ENCODE peak calls at places on chromosomes 12 and 14, in ten cellular contexts. One of them, this sample, is unnamed.

GRCh38 chr12:41981758-41982157 is 162.9 kb downstream of the GXYLT1 start:
- DNase-seq in omental fat pad: no peak
- DNase-seq in mesothelial cell of epicardium: no peak
- DNase-seq in NCI-H774: no peak
- DNase-seq in left ventricle myocardium superior: no peak
- DNase-seq in AG10803: no peak
- DNase-seq in stimulated activated effector memory CD8-positive, alpha-beta T cell treated with anti-CD3 and anti-CD28 coated beads, Interleukin-12 subunit alpha, Interleukin-12 subunit beta, amount 100 ng/mL, for 72 hours: no peak
- DNase-seq in adipocyte: peak
- DNase-seq in astrocyte of the cerebellum: no peak
- DNase-seq in activated CD8-positive, alpha-beta memory T cell treated with anti-CD3 and anti-CD28 coated beads for 24 hours: no peak
- DNase-seq in this sample: no peak

GRCh38 chr12:17588968-17589367 is 501.0 kb downstream of the RERGL start:
- DNase-seq in omental fat pad: no peak
- DNase-seq in mesothelial cell of epicardium: no peak
- DNase-seq in NCI-H774: no peak
- DNase-seq in left ventricle myocardium superior: no peak
- DNase-seq in AG10803: no peak
- DNase-seq in stimulated activated effector memory CD8-positive, alpha-beta T cell treated with anti-CD3 and anti-CD28 coated beads, Interleukin-12 subunit alpha, Interleukin-12 subunit beta, amount 100 ng/mL, for 72 hours: no peak
- DNase-seq in adipocyte: no peak
- DNase-seq in astrocyte of the cerebellum: no peak
- DNase-seq in activated CD8-positive, alpha-beta memory T cell treated with anti-CD3 and anti-CD28 coated beads for 24 hours: no peak
- DNase-seq in this sample: peak

GRCh38 chr12:11621797-11622423 is 27.6 kb upstream of the ETV6 start:
- DNase-seq in omental fat pad: no peak
- DNase-seq in mesothelial cell of epicardium: no peak
- DNase-seq in NCI-H774: no peak
- DNase-seq in left ventricle myocardium superior: no peak
- DNase-seq in AG10803: no peak
- DNase-seq in stimulated activated effector memory CD8-positive, alpha-beta T cell treated with anti-CD3 and anti-CD28 coated beads, Interleukin-12 subunit alpha, Interleukin-12 subunit beta, amount 100 ng/mL, for 72 hours: no peak
- DNase-seq in adipocyte: no peak
- DNase-seq in astrocyte of the cerebellum: no peak
- DNase-seq in activated CD8-positive, alpha-beta memory T cell treated with anti-CD3 and anti-CD28 coated beads for 24 hours: no peak
- DNase-seq in this sample: no peak

GRCh38 chr14:71533800-71534199 is 398.4 kb upstream of the RGS6 start:
- DNase-seq in omental fat pad: no peak
- DNase-seq in mesothelial cell of epicardium: no peak
- DNase-seq in NCI-H774: no peak
- DNase-seq in left ventricle myocardium superior: no peak
- DNase-seq in AG10803: no peak
- DNase-seq in stimulated activated effector memory CD8-positive, alpha-beta T cell treated with anti-CD3 and anti-CD28 coated beads, Interleukin-12 subunit alpha, Interleukin-12 subunit beta, amount 100 ng/mL, for 72 hours: no peak
- DNase-seq in adipocyte: no peak
- DNase-seq in astrocyte of the cerebellum: no peak
- DNase-seq in activated CD8-positive, alpha-beta memory T cell treated with anti-CD3 and anti-CD28 coated beads for 24 hours: no peak
- DNase-seq in this sample: no peak

GRCh38 chr12:113512568-113512967 is 40.9 kb upstream of the LHX5 start:
- DNase-seq in omental fat pad: no peak
- DNase-seq in mesothelial cell of epicardium: no peak
- DNase-seq in NCI-H774: no peak
- DNase-seq in left ventricle myocardium superior: no peak
- DNase-seq in AG10803: no peak
- DNase-seq in stimulated activated effector memory CD8-positive, alpha-beta T cell treated with anti-CD3 and anti-CD28 coated beads, Interleukin-12 subunit alpha, Interleukin-12 subunit beta, amount 100 ng/mL, for 72 hours: no peak
- DNase-seq in adipocyte: no peak
- DNase-seq in astrocyte of the cerebellum: no peak
- DNase-seq in activated CD8-positive, alpha-beta memory T cell treated with anti-CD3 and anti-CD28 coated beads for 24 hours: no peak
- DNase-seq in this sample: no peak

GRCh38 chr14:92719890-92720323 is 28.5 kb downstream of the LGMN start:
- DNase-seq in omental fat pad: no peak
- DNase-seq in mesothelial cell of epicardium: no peak
- DNase-seq in NCI-H774: peak
- DNase-seq in left ventricle myocardium superior: no peak
- DNase-seq in AG10803: peak
- DNase-seq in stimulated activated effector memory CD8-positive, alpha-beta T cell treated with anti-CD3 and anti-CD28 coated beads, Interleukin-12 subunit alpha, Interleukin-12 subunit beta, amount 100 ng/mL, for 72 hours: no peak
- DNase-seq in adipocyte: peak
- DNase-seq in astrocyte of the cerebellum: no peak
- DNase-seq in activated CD8-positive, alpha-beta memory T cell treated with anti-CD3 and anti-CD28 coated beads for 24 hours: no peak
- DNase-seq in this sample: no peak

GRCh38 chr12:100528471-100529139 is 44.9 kb upstream of the GAS2L3 start:
- DNase-seq in omental fat pad: no peak
- DNase-seq in mesothelial cell of epicardium: no peak
- DNase-seq in NCI-H774: no peak
- DNase-seq in left ventricle myocardium superior: no peak
- DNase-seq in AG10803: no peak
- DNase-seq in stimulated activated effector memory CD8-positive, alpha-beta T cell treated with anti-CD3 and anti-CD28 coated beads, Interleukin-12 subunit alpha, Interleukin-12 subunit beta, amount 100 ng/mL, for 72 hours: no peak
- DNase-seq in adipocyte: no peak
- DNase-seq in astrocyte of the cerebellum: no peak
- DNase-seq in activated CD8-positive, alpha-beta memory T cell treated with anti-CD3 and anti-CD28 coated beads for 24 hours: no peak
- DNase-seq in this sample: no peak

GRCh38 chr12:78060186-78060585 is 229.5 kb downstream of the NAV3 start:
- DNase-seq in omental fat pad: no peak
- DNase-seq in mesothelial cell of epicardium: no peak
- DNase-seq in NCI-H774: no peak
- DNase-seq in left ventricle myocardium superior: no peak
- DNase-seq in AG10803: peak
- DNase-seq in stimulated activated effector memory CD8-positive, alpha-beta T cell treated with anti-CD3 and anti-CD28 coated beads, Interleukin-12 subunit alpha, Interleukin-12 subunit beta, amount 100 ng/mL, for 72 hours: no peak
- DNase-seq in adipocyte: peak
- DNase-seq in astrocyte of the cerebellum: peak
- DNase-seq in activated CD8-positive, alpha-beta memory T cell treated with anti-CD3 and anti-CD28 coated beads for 24 hours: no peak
- DNase-seq in this sample: no peak

GRCh38 chr14:105859717-105860614 is 333.6 kb downstream of the TMEM121 start:
- DNase-seq in omental fat pad: no peak
- DNase-seq in mesothelial cell of epicardium: peak
- DNase-seq in NCI-H774: no peak
- DNase-seq in left ventricle myocardium superior: peak
- DNase-seq in AG10803: no peak
- DNase-seq in stimulated activated effector memory CD8-positive, alpha-beta T cell treated with anti-CD3 and anti-CD28 coated beads, Interleukin-12 subunit alpha, Interleukin-12 subunit beta, amount 100 ng/mL, for 72 hours: no peak
- DNase-seq in adipocyte: no peak
- DNase-seq in astrocyte of the cerebellum: no peak
- DNase-seq in activated CD8-positive, alpha-beta memory T cell treated with anti-CD3 and anti-CD28 coated beads for 24 hours: peak
- DNase-seq in this sample: no peak

GRCh38 chr12:111749391-111749790 is 17.3 kb upstream of the ALDH2 start:
- DNase-seq in omental fat pad: no peak
- DNase-seq in mesothelial cell of epicardium: no peak
- DNase-seq in NCI-H774: no peak
- DNase-seq in left ventricle myocardium superior: no peak
- DNase-seq in AG10803: no peak
- DNase-seq in stimulated activated effector memory CD8-positive, alpha-beta T cell treated with anti-CD3 and anti-CD28 coated beads, Interleukin-12 subunit alpha, Interleukin-12 subunit beta, amount 100 ng/mL, for 72 hours: no peak
- DNase-seq in adipocyte: no peak
- DNase-seq in astrocyte of the cerebellum: no peak
- DNase-seq in activated CD8-positive, alpha-beta memory T cell treated with anti-CD3 and anti-CD28 coated beads for 24 hours: no peak
- DNase-seq in this sample: no peak

GRCh38 chr14:93430319-93430801 is 379 bp upstream of the UNC79 start:
- DNase-seq in omental fat pad: no peak
- DNase-seq in mesothelial cell of epicardium: peak
- DNase-seq in NCI-H774: peak
- DNase-seq in left ventricle myocardium superior: no peak
- DNase-seq in AG10803: no peak
- DNase-seq in stimulated activated effector memory CD8-positive, alpha-beta T cell treated with anti-CD3 and anti-CD28 coated beads, Interleukin-12 subunit alpha, Interleukin-12 subunit beta, amount 100 ng/mL, for 72 hours: no peak
- DNase-seq in adipocyte: peak
- DNase-seq in astrocyte of the cerebellum: no peak
- DNase-seq in activated CD8-positive, alpha-beta memory T cell treated with anti-CD3 and anti-CD28 coated beads for 24 hours: no peak
- DNase-seq in this sample: peak

GRCh38 chr12:120800665-120801064 is 75.0 kb downstream of the ACADS start:
- DNase-seq in omental fat pad: no peak
- DNase-seq in mesothelial cell of epicardium: no peak
- DNase-seq in NCI-H774: no peak
- DNase-seq in left ventricle myocardium superior: no peak
- DNase-seq in AG10803: no peak
- DNase-seq in stimulated activated effector memory CD8-positive, alpha-beta T cell treated with anti-CD3 and anti-CD28 coated beads, Interleukin-12 subunit alpha, Interleukin-12 subunit beta, amount 100 ng/mL, for 72 hours: no peak
- DNase-seq in adipocyte: no peak
- DNase-seq in astrocyte of the cerebellum: no peak
- DNase-seq in activated CD8-positive, alpha-beta memory T cell treated with anti-CD3 and anti-CD28 coated beads for 24 hours: no peak
- DNase-seq in this sample: no peak

GRCh38 chr14:75578786-75579781 is 664 bp downstream of the FLVCR2 start:
- DNase-seq in omental fat pad: no peak
- DNase-seq in mesothelial cell of epicardium: no peak
- DNase-seq in NCI-H774: no peak
- DNase-seq in left ventricle myocardium superior: peak
- DNase-seq in AG10803: peak
- DNase-seq in stimulated activated effector memory CD8-positive, alpha-beta T cell treated with anti-CD3 and anti-CD28 coated beads, Interleukin-12 subunit alpha, Interleukin-12 subunit beta, amount 100 ng/mL, for 72 hours: no peak
- DNase-seq in adipocyte: no peak
- DNase-seq in astrocyte of the cerebellum: no peak
- DNase-seq in activated CD8-positive, alpha-beta memory T cell treated with anti-CD3 and anti-CD28 coated beads for 24 hours: no peak
- DNase-seq in this sample: peak

GRCh38 chr12:31029916-31030562 is 43.6 kb upstream of the DDX11 start:
- DNase-seq in omental fat pad: no peak
- DNase-seq in mesothelial cell of epicardium: no peak
- DNase-seq in NCI-H774: no peak
- DNase-seq in left ventricle myocardium superior: peak
- DNase-seq in AG10803: no peak
- DNase-seq in stimulated activated effector memory CD8-positive, alpha-beta T cell treated with anti-CD3 and anti-CD28 coated beads, Interleukin-12 subunit alpha, Interleukin-12 subunit beta, amount 100 ng/mL, for 72 hours: no peak
- DNase-seq in adipocyte: no peak
- DNase-seq in astrocyte of the cerebellum: no peak
- DNase-seq in activated CD8-positive, alpha-beta memory T cell treated with anti-CD3 and anti-CD28 coated beads for 24 hours: no peak
- DNase-seq in this sample: no peak

GRCh38 chr12:108357834-108358579 is 18.9 kb upstream of the CMKLR1 start:
- DNase-seq in omental fat pad: no peak
- DNase-seq in mesothelial cell of epicardium: no peak
- DNase-seq in NCI-H774: no peak
- DNase-seq in left ventricle myocardium superior: no peak
- DNase-seq in AG10803: no peak
- DNase-seq in stimulated activated effector memory CD8-positive, alpha-beta T cell treated with anti-CD3 and anti-CD28 coated beads, Interleukin-12 subunit alpha, Interleukin-12 subunit beta, amount 100 ng/mL, for 72 hours: no peak
- DNase-seq in adipocyte: no peak
- DNase-seq in astrocyte of the cerebellum: no peak
- DNase-seq in activated CD8-positive, alpha-beta memory T cell treated with anti-CD3 and anti-CD28 coated beads for 24 hours: no peak
- DNase-seq in this sample: no peak

GRCh38 chr12:25625146-25625545 is 72.1 kb upstream of the LMNTD1 start:
- DNase-seq in omental fat pad: no peak
- DNase-seq in mesothelial cell of epicardium: no peak
- DNase-seq in NCI-H774: no peak
- DNase-seq in left ventricle myocardium superior: no peak
- DNase-seq in AG10803: peak
- DNase-seq in stimulated activated effector memory CD8-positive, alpha-beta T cell treated with anti-CD3 and anti-CD28 coated beads, Interleukin-12 subunit alpha, Interleukin-12 subunit beta, amount 100 ng/mL, for 72 hours: no peak
- DNase-seq in adipocyte: peak
- DNase-seq in astrocyte of the cerebellum: no peak
- DNase-seq in activated CD8-positive, alpha-beta memory T cell treated with anti-CD3 and anti-CD28 coated beads for 24 hours: no peak
- DNase-seq in this sample: no peak

GRCh38 chr14:85308531-85309300 is 221.2 kb upstream of the FLRT2 start:
- DNase-seq in omental fat pad: no peak
- DNase-seq in mesothelial cell of epicardium: no peak
- DNase-seq in NCI-H774: no peak
- DNase-seq in left ventricle myocardium superior: no peak
- DNase-seq in AG10803: no peak
- DNase-seq in stimulated activated effector memory CD8-positive, alpha-beta T cell treated with anti-CD3 and anti-CD28 coated beads, Interleukin-12 subunit alpha, Interleukin-12 subunit beta, amount 100 ng/mL, for 72 hours: no peak
- DNase-seq in adipocyte: no peak
- DNase-seq in astrocyte of the cerebellum: no peak
- DNase-seq in activated CD8-positive, alpha-beta memory T cell treated with anti-CD3 and anti-CD28 coated beads for 24 hours: no peak
- DNase-seq in this sample: no peak

GRCh38 chr12:124656947-124657434 is 89.6 kb upstream of the NCOR2 start:
- DNase-seq in omental fat pad: no peak
- DNase-seq in mesothelial cell of epicardium: no peak
- DNase-seq in NCI-H774: no peak
- DNase-seq in left ventricle myocardium superior: no peak
- DNase-seq in AG10803: no peak
- DNase-seq in stimulated activated effector memory CD8-positive, alpha-beta T cell treated with anti-CD3 and anti-CD28 coated beads, Interleukin-12 subunit alpha, Interleukin-12 subunit beta, amount 100 ng/mL, for 72 hours: no peak
- DNase-seq in adipocyte: no peak
- DNase-seq in astrocyte of the cerebellum: no peak
- DNase-seq in activated CD8-positive, alpha-beta memory T cell treated with anti-CD3 and anti-CD28 coated beads for 24 hours: no peak
- DNase-seq in this sample: no peak

GRCh38 chr12:45336762-45337596 is 121.1 kb downstream of the ANO6 start:
- DNase-seq in omental fat pad: no peak
- DNase-seq in mesothelial cell of epicardium: no peak
- DNase-seq in NCI-H774: no peak
- DNase-seq in left ventricle myocardium superior: no peak
- DNase-seq in AG10803: peak
- DNase-seq in stimulated activated effector memory CD8-positive, alpha-beta T cell treated with anti-CD3 and anti-CD28 coated beads, Interleukin-12 subunit alpha, Interleukin-12 subunit beta, amount 100 ng/mL, for 72 hours: no peak
- DNase-seq in adipocyte: peak
- DNase-seq in astrocyte of the cerebellum: peak
- DNase-seq in activated CD8-positive, alpha-beta memory T cell treated with anti-CD3 and anti-CD28 coated beads for 24 hours: no peak
- DNase-seq in this sample: no peak

GRCh38 chr12:56220611-56221232 is 1.0 kb downstream of the RNF41 start:
- DNase-seq in omental fat pad: no peak
- DNase-seq in mesothelial cell of epicardium: no peak
- DNase-seq in NCI-H774: no peak
- DNase-seq in left ventricle myocardium superior: no peak
- DNase-seq in AG10803: peak
- DNase-seq in stimulated activated effector memory CD8-positive, alpha-beta T cell treated with anti-CD3 and anti-CD28 coated beads, Interleukin-12 subunit alpha, Interleukin-12 subunit beta, amount 100 ng/mL, for 72 hours: no peak
- DNase-seq in adipocyte: peak
- DNase-seq in astrocyte of the cerebellum: no peak
- DNase-seq in activated CD8-positive, alpha-beta memory T cell treated with anti-CD3 and anti-CD28 coated beads for 24 hours: no peak
- DNase-seq in this sample: no peak

GRCh38 chr12:44873898-44874297 is 2.2 kb downstream of the NELL2 start:
- DNase-seq in omental fat pad: no peak
- DNase-seq in mesothelial cell of epicardium: no peak
- DNase-seq in NCI-H774: no peak
- DNase-seq in left ventricle myocardium superior: no peak
- DNase-seq in AG10803: peak
- DNase-seq in stimulated activated effector memory CD8-positive, alpha-beta T cell treated with anti-CD3 and anti-CD28 coated beads, Interleukin-12 subunit alpha, Interleukin-12 subunit beta, amount 100 ng/mL, for 72 hours: no peak
- DNase-seq in adipocyte: peak
- DNase-seq in astrocyte of the cerebellum: no peak
- DNase-seq in activated CD8-positive, alpha-beta memory T cell treated with anti-CD3 and anti-CD28 coated beads for 24 hours: no peak
- DNase-seq in this sample: no peak

GRCh38 chr12:22332191-22332590 is 2.3 kb downstream of the ST8SIA1 start:
- DNase-seq in omental fat pad: no peak
- DNase-seq in mesothelial cell of epicardium: no peak
- DNase-seq in NCI-H774: no peak
- DNase-seq in left ventricle myocardium superior: no peak
- DNase-seq in AG10803: no peak
- DNase-seq in stimulated activated effector memory CD8-positive, alpha-beta T cell treated with anti-CD3 and anti-CD28 coated beads, Interleukin-12 subunit alpha, Interleukin-12 subunit beta, amount 100 ng/mL, for 72 hours: no peak
- DNase-seq in adipocyte: no peak
- DNase-seq in astrocyte of the cerebellum: no peak
- DNase-seq in activated CD8-positive, alpha-beta memory T cell treated with anti-CD3 and anti-CD28 coated beads for 24 hours: no peak
- DNase-seq in this sample: no peak

GRCh38 chr14:100649173-100649519 is 61.9 kb upstream of the BEGAIN start:
- DNase-seq in omental fat pad: no peak
- DNase-seq in mesothelial cell of epicardium: no peak
- DNase-seq in NCI-H774: no peak
- DNase-seq in left ventricle myocardium superior: no peak
- DNase-seq in AG10803: peak
- DNase-seq in stimulated activated effector memory CD8-positive, alpha-beta T cell treated with anti-CD3 and anti-CD28 coated beads, Interleukin-12 subunit alpha, Interleukin-12 subunit beta, amount 100 ng/mL, for 72 hours: no peak
- DNase-seq in adipocyte: peak
- DNase-seq in astrocyte of the cerebellum: peak
- DNase-seq in activated CD8-positive, alpha-beta memory T cell treated with anti-CD3 and anti-CD28 coated beads for 24 hours: no peak
- DNase-seq in this sample: no peak

GRCh38 chr12:22101749-22102243 is 55.8 kb downstream of the CMAS start:
- DNase-seq in omental fat pad: no peak
- DNase-seq in mesothelial cell of epicardium: no peak
- DNase-seq in NCI-H774: no peak
- DNase-seq in left ventricle myocardium superior: peak
- DNase-seq in AG10803: peak
- DNase-seq in stimulated activated effector memory CD8-positive, alpha-beta T cell treated with anti-CD3 and anti-CD28 coated beads, Interleukin-12 subunit alpha, Interleukin-12 subunit beta, amount 100 ng/mL, for 72 hours: no peak
- DNase-seq in adipocyte: peak
- DNase-seq in astrocyte of the cerebellum: peak
- DNase-seq in activated CD8-positive, alpha-beta memory T cell treated with anti-CD3 and anti-CD28 coated beads for 24 hours: no peak
- DNase-seq in this sample: no peak

GRCh38 chr12:44628180-44628579 is 247.9 kb downstream of the NELL2 start:
- DNase-seq in omental fat pad: no peak
- DNase-seq in mesothelial cell of epicardium: no peak
- DNase-seq in NCI-H774: no peak
- DNase-seq in left ventricle myocardium superior: no peak
- DNase-seq in AG10803: peak
- DNase-seq in stimulated activated effector memory CD8-positive, alpha-beta T cell treated with anti-CD3 and anti-CD28 coated beads, Interleukin-12 subunit alpha, Interleukin-12 subunit beta, amount 100 ng/mL, for 72 hours: no peak
- DNase-seq in adipocyte: no peak
- DNase-seq in astrocyte of the cerebellum: no peak
- DNase-seq in activated CD8-positive, alpha-beta memory T cell treated with anti-CD3 and anti-CD28 coated beads for 24 hours: no peak
- DNase-seq in this sample: no peak

GRCh38 chr12:31785318-31785717 is 56.5 kb upstream of the AMN1 start:
- DNase-seq in omental fat pad: no peak
- DNase-seq in mesothelial cell of epicardium: no peak
- DNase-seq in NCI-H774: no peak
- DNase-seq in left ventricle myocardium superior: no peak
- DNase-seq in AG10803: no peak
- DNase-seq in stimulated activated effector memory CD8-positive, alpha-beta T cell treated with anti-CD3 and anti-CD28 coated beads, Interleukin-12 subunit alpha, Interleukin-12 subunit beta, amount 100 ng/mL, for 72 hours: no peak
- DNase-seq in adipocyte: no peak
- DNase-seq in astrocyte of the cerebellum: no peak
- DNase-seq in activated CD8-positive, alpha-beta memory T cell treated with anti-CD3 and anti-CD28 coated beads for 24 hours: no peak
- DNase-seq in this sample: no peak

GRCh38 chr12:120249266-120249874 is 16.2 kb downstream of the PXN start:
- DNase-seq in omental fat pad: no peak
- DNase-seq in mesothelial cell of epicardium: no peak
- DNase-seq in NCI-H774: no peak
- DNase-seq in left ventricle myocardium superior: no peak
- DNase-seq in AG10803: no peak
- DNase-seq in stimulated activated effector memory CD8-positive, alpha-beta T cell treated with anti-CD3 and anti-CD28 coated beads, Interleukin-12 subunit alpha, Interleukin-12 subunit beta, amount 100 ng/mL, for 72 hours: no peak
- DNase-seq in adipocyte: no peak
- DNase-seq in astrocyte of the cerebellum: no peak
- DNase-seq in activated CD8-positive, alpha-beta memory T cell treated with anti-CD3 and anti-CD28 coated beads for 24 hours: no peak
- DNase-seq in this sample: no peak

GRCh38 chr14:52821805-52822250 is 30.4 kb upstream of the GNPNAT1 start:
- DNase-seq in omental fat pad: no peak
- DNase-seq in mesothelial cell of epicardium: no peak
- DNase-seq in NCI-H774: no peak
- DNase-seq in left ventricle myocardium superior: no peak
- DNase-seq in AG10803: no peak
- DNase-seq in stimulated activated effector memory CD8-positive, alpha-beta T cell treated with anti-CD3 and anti-CD28 coated beads, Interleukin-12 subunit alpha, Interleukin-12 subunit beta, amount 100 ng/mL, for 72 hours: no peak
- DNase-seq in adipocyte: no peak
- DNase-seq in astrocyte of the cerebellum: no peak
- DNase-seq in activated CD8-positive, alpha-beta memory T cell treated with anti-CD3 and anti-CD28 coated beads for 24 hours: no peak
- DNase-seq in this sample: no peak